ENCODE peak calls at places on chromosome 20, in four cellular contexts. One of them, this sample, is unnamed.
A peak's percentile ranks its signal among the peaks of the same experiment; 100 is the strongest.

GRCh38 chr20:49862607-49863200 is 50.1 kb downstream of the SLC9A8 start:
- DNase-seq in NCI-H1092 treated with DMSO at 0.1 percent for 48 hours: no peak
- DNase-seq in AG08396: no peak
- DNase-seq in dorsolateral prefrontal cortex: no peak
- DNase-seq in this sample: no peak

GRCh38 chr20:53642196-53643030 is 48.8 kb upstream of the ZNF217 start:
- DNase-seq in NCI-H1092 treated with DMSO at 0.1 percent for 48 hours: no peak
- DNase-seq in AG08396: no peak
- DNase-seq in dorsolateral prefrontal cortex: no peak
- DNase-seq in this sample: no peak

GRCh38 chr20:22460231-22460630 is 124.1 kb downstream of the FOXA2 start:
- DNase-seq in NCI-H1092 treated with DMSO at 0.1 percent for 48 hours: no peak
- DNase-seq in dorsolateral prefrontal cortex: no peak
- DNase-seq in AG08396: no peak
- DNase-seq in this sample: no peak

GRCh38 chr20:41456341-41456740 is 89.7 kb upstream of the EMILIN3 start:
- DNase-seq in dorsolateral prefrontal cortex: no peak
- DNase-seq in AG08396: no peak
- DNase-seq in NCI-H1092 treated with DMSO at 0.1 percent for 48 hours: no peak
- DNase-seq in this sample: no peak

GRCh38 chr20:53330744-53331143 is 262.9 kb downstream of the ZNF217 start:
- DNase-seq in dorsolateral prefrontal cortex: peak; percentile 12
- DNase-seq in NCI-H1092 treated with DMSO at 0.1 percent for 48 hours: no peak
- DNase-seq in AG08396: no peak
- DNase-seq in this sample: no peak

GRCh38 chr20:33541797-33542196 is 51.9 kb downstream of the CBFA2T2 start:
- DNase-seq in NCI-H1092 treated with DMSO at 0.1 percent for 48 hours: no peak
- DNase-seq in dorsolateral prefrontal cortex: no peak
- DNase-seq in AG08396: no peak
- DNase-seq in this sample: no peak

GRCh38 chr20:63465380-63466249 is 6.8 kb downstream of the KCNQ2 start:
- DNase-seq in NCI-H1092 treated with DMSO at 0.1 percent for 48 hours: no peak
- DNase-seq in dorsolateral prefrontal cortex: no peak
- DNase-seq in AG08396: no peak
- DNase-seq in this sample: no peak

GRCh38 chr20:43736588-43737091 is 9.8 kb upstream of the GTSF1L start:
- DNase-seq in AG08396: no peak
- DNase-seq in dorsolateral prefrontal cortex: no peak
- DNase-seq in NCI-H1092 treated with DMSO at 0.1 percent for 48 hours: no peak
- DNase-seq in this sample: no peak

GRCh38 chr20:17650816-17651760 is 31.0 kb downstream of the RRBP1 start:
- DNase-seq in NCI-H1092 treated with DMSO at 0.1 percent for 48 hours: no peak
- DNase-seq in dorsolateral prefrontal cortex: no peak
- DNase-seq in AG08396: peak; percentile 61
- DNase-seq in this sample: no peak

GRCh38 chr20:10488436-10489053 is 53.4 kb downstream of the SLX4IP start:
- DNase-seq in AG08396: no peak
- DNase-seq in dorsolateral prefrontal cortex: no peak
- DNase-seq in NCI-H1092 treated with DMSO at 0.1 percent for 48 hours: no peak
- DNase-seq in this sample: no peak

This sample was measured in posterior cingulate gyrus.